ENCODE peak calls at places on chromosomes 2 and 18, in six cellular contexts. O is trophoblast cell, D is H1, Y is IMR-90, C is H9, F is mesenchymal stem cell. W is an unnamed sample.

GRCh38 chr2:227509086-227509485 is 37.1 kb downstream of the AGFG1 start:
- DNase-seq in O (no peak), D (no peak), Y (no peak), C (no peak), F (no peak), W (no peak)

GRCh38 chr2:213251618-213252017 is 32.6 kb upstream of the SPAG16 start:
- DNase-seq in O (no peak), D (no peak), Y (peak), C (no peak), F (peak), W (peak)

GRCh38 chr18:61554117-61554776 is 221.0 kb downstream of the CDH20 start:
- DNase-seq in O (no peak), D (no peak), Y (no peak), C (no peak), F (no peak), W (no peak)

GRCh38 chr2:214006601-214007000 is 404.3 kb upstream of the VWC2L start:
- DNase-seq in O (no peak), D (no peak), Y (peak), C (no peak), F (no peak), W (no peak)

GRCh38 chr18:31101148-31102019 is 837 bp downstream of the DSC2 start:
- DNase-seq in O (peak), D (no peak), Y (no peak), C (peak), F (peak), W (peak)

GRCh38 chr2:216375288-216375687 is 3.0 kb upstream of the MARCHF4 start:
- DNase-seq in O (no peak), D (no peak), Y (no peak), C (no peak), F (no peak), W (no peak)

GRCh38 chr18:28831476-28831875 is 654.5 kb upstream of the CDH2 start:
- DNase-seq in O (no peak), D (no peak), Y (peak), C (no peak), F (no peak), W (no peak)

GRCh38 chr2:98483257-98483861 is 38.7 kb downstream of the INPP4A start:
- DNase-seq in O (peak), D (no peak), Y (no peak), C (no peak), F (no peak), W (no peak)

GRCh38 chr2:201257381-201257940 is 2.9 kb upstream of the CASP8 start:
- DNase-seq in O (peak), D (no peak), Y (peak), C (peak), F (no peak), W (no peak)

GRCh38 chr2:8054070-8054469 is 627.8 kb upstream of the ID2 start:
- DNase-seq in O (no peak), D (no peak), Y (no peak), C (no peak), F (no peak), W (no peak)

GRCh38 chr2:165825041-165825440 is 31.0 kb upstream of the GALNT3 start:
- DNase-seq in O (no peak), D (no peak), Y (peak), C (no peak), F (peak), W (no peak)

GRCh38 chr2:239158641-239159475 is 242.0 kb downstream of the HDAC4 start:
- DNase-seq in O (peak), D (no peak), Y (no peak), C (peak), F (no peak), W (no peak)

GRCh38 chr2:79453918-79454317 is 58.9 kb upstream of the CTNNA2 start:
- DNase-seq in O (no peak), D (no peak), Y (no peak), C (no peak), F (no peak), W (peak)

GRCh38 chr2:100211517-100211916 is 69.1 kb upstream of the AFF3 start:
- DNase-seq in O (no peak), D (no peak), Y (no peak), C (no peak), F (peak), W (no peak)

GRCh38 chr18:23871410-23871809 is 143.1 kb upstream of the TTC39C start:
- DNase-seq in O (peak), D (no peak), Y (no peak), C (no peak), F (peak), W (no peak)

GRCh38 chr2:44291281-44292248 is 16.3 kb downstream of the SLC3A1 start:
- DNase-seq in O (peak), D (no peak), Y (peak), C (peak), F (peak), W (no peak)

GRCh38 chr18:55322176-55322735 is 265.7 kb downstream of the TCF4 start:
- DNase-seq in O (peak), D (no peak), Y (peak), C (peak), F (peak), W (peak)

GRCh38 chr2:121561617-121562268 is 31.1 kb downstream of the RNU4ATAC start:
- DNase-seq in O (no peak), D (no peak), Y (peak), C (no peak), F (peak), W (no peak)

GRCh38 chr2:176999331-176999730 is 213.3 kb upstream of the HNRNPA3 start:
- DNase-seq in O (no peak), D (no peak), Y (peak), C (no peak), F (peak), W (no peak)

GRCh38 chr2:60553496-60553991 is at the start of gene BCL11A:
- DNase-seq in O (peak), D (peak), Y (peak), C (peak), F (peak), W (no peak)

GRCh38 chr18:48161911-48162698 is 231.6 kb upstream of the SMAD2 start:
- DNase-seq in O (no peak), D (no peak), Y (no peak), C (peak), F (no peak), W (no peak)

GRCh38 chr2:241018051-241018891 is 19.9 kb downstream of the SNED1 start:
- DNase-seq in O (no peak), D (no peak), Y (peak), C (peak), F (no peak), W (no peak)

GRCh38 chr2:235204923-235205322 is 253.1 kb downstream of the SH3BP4 start:
- DNase-seq in O (no peak), D (no peak), Y (no peak), C (no peak), F (no peak), W (no peak)

GRCh38 chr2:239460780-239461179 is 60.0 kb upstream of the HDAC4 start:
- DNase-seq in O (no peak), D (no peak), Y (no peak), C (no peak), F (no peak), W (no peak)

GRCh38 chr2:46431481-46432235 is 47.7 kb upstream of the TMEM247 start:
- DNase-seq in O (peak), D (no peak), Y (peak), C (no peak), F (no peak), W (no peak)

GRCh38 chr2:20491739-20492531 is 45.1 kb downstream of the RHOB start:
- DNase-seq in O (no peak), D (no peak), Y (no peak), C (no peak), F (peak), W (no peak)

GRCh38 chr2:46131-46470 is 204 bp downstream of the FAM110C start:
- DNase-seq in O (no peak), D (no peak), Y (no peak), C (peak), F (no peak), W (peak)

GRCh38 chr2:28649481-28650260 is 102.0 kb upstream of the PPP1CB start:
- DNase-seq in O (peak), D (no peak), Y (peak), C (no peak), F (peak), W (no peak)

GRCh38 chr2:176174850-176175728 is 13.4 kb upstream of the HOXD1 start:
- DNase-seq in O (no peak), D (no peak), Y (no peak), C (peak), F (no peak), W (no peak)

GRCh38 chr2:227717687-227718567 is at the start of gene SLC19A3:
- DNase-seq in O (peak), D (peak), Y (peak), C (peak), F (peak), W (peak)

GRCh38 chr18:21243041-21243431 is 1.0 kb downstream of the GREB1L start:
- DNase-seq in O (no peak), D (no peak), Y (no peak), C (peak), F (peak), W (no peak)

GRCh38 chr2:202169826-202170424 is 68.5 kb downstream of the SUMO1 start:
- DNase-seq in O (no peak), D (no peak), Y (no peak), C (peak), F (no peak), W (no peak)

GRCh38 chr18:13371689-13372404 is 153.3 kb downstream of the LDLRAD4 start:
- DNase-seq in O (no peak), D (no peak), Y (no peak), C (no peak), F (no peak), W (no peak)

GRCh38 chr2:32008811-32009478 is 1.9 kb downstream of the MEMO1 start:
- DNase-seq in O (no peak), D (no peak), Y (peak), C (no peak), F (peak), W (peak)

GRCh38 chr2:32012872-32013271 is 2.1 kb upstream of the MEMO1 start:
- DNase-seq in O (no peak), D (no peak), Y (no peak), C (no peak), F (no peak), W (no peak)

GRCh38 chr2:32010670-32011565 is at the start of gene MEMO1:
- DNase-seq in O (peak), D (peak), Y (peak), C (peak), F (peak), W (peak)

GRCh38 chr2:32009479-32010256 is 1.1 kb downstream of the MEMO1 start:
- DNase-seq in O (no peak), D (no peak), Y (no peak), C (peak), F (peak), W (peak)

GRCh38 chr2:32011566-32011960 is 755 bp upstream of the MEMO1 start:
- DNase-seq in O (no peak), D (no peak), Y (no peak), C (no peak), F (no peak), W (no peak)
- H2BK120ac ChIP-seq in O (no peak), D (no peak), Y (no peak), C (no peak), F (no peak), W (no peak)

GRCh38 chr18:3447035-3447894 is 2.7 kb upstream of the TGIF1 start:
- DNase-seq in O (peak), D (no peak), Y (peak), C (peak), F (peak), W (no peak)

GRCh38 chr18:3449702-3450357 is at the start of gene TGIF1:
- DNase-seq in O (peak), D (no peak), Y (peak), C (peak), F (peak), W (peak)

GRCh38 chr18:3448845-3449701 is 899 bp upstream of the TGIF1 start:
- DNase-seq in O (peak), D (no peak), Y (peak), C (peak), F (peak), W (peak)

GRCh38 chr18:3450358-3451107 is 561 bp downstream of the TGIF1 start:
- DNase-seq in O (peak), D (no peak), Y (peak), C (no peak), F (peak), W (peak)

DNA sequence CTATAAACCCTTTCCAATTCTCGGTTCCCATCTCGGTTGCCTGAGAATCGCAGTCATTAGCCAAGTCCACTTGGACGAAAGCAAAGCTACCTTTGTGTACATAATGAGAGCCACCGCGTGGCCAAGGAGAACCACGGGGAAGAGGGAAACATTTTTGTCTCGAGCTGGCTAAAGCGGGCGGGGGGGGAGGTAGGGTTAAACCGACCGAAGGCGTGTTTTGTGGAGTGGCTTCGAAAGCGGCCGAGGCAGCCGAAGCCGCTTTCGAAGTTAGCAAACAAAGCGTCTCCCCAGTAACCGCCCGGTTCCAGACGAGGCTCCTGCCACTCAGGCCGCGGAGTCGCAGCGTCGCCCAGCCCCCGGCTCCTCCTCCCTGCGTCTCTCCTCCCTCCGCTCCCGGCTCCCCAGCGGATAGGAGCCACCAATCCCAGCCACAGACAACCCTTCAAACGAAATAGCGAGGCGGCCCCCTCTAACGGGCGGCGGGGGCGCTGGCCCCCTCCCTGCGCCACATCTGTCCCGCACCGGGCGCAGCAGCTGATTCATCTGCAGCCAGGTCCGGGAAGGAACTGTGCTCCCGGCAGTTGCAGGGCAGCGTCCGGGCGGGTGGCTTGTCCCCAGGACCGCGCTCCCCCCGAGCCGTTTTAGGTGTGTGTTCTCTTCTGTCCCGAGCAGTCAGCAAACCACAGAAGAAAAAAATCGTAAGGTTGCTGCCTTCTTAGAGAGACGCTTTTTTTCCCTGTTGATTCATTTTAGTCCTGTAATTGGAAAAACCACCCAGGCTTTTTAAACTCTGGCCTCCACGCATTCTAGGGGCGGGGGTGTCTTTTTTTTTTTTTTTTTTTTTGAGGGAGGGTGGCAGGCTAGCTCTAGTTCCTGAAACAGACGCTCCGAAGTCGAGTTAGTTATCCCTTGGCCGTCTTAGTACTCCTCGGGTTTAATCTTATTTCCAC is 1.8 kb upstream of the TGIF1 start:
- DNase-seq in O (peak), D (peak), Y (peak), C (peak), F (peak), W (peak)
- H2BK120ac ChIP-seq in O (peak), D (peak), Y (peak), C (peak), F (no peak), W (no peak)

DNA sequence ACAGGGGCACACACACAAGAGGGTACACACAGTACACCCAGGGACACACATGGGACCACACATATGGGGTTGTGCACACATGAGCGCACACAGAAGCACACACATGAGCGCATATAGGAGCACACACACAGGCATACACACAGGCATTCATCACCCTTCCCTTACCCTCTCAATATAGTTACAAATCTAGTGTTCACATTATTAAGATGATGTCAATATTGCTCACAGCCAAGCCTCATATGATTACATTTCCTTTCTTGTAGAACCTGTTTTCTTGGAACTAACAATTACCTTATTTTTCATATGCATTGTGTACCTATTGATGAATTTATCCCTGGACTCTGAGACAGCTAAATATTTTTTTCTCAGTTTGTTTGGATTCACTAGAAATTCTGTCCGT is 156.7 kb downstream of the FHOD3 start:
- DNase-seq in O (no peak), D (no peak), Y (no peak), C (no peak), F (no peak), W (no peak)
- H2BK120ac ChIP-seq in O (no peak), D (no peak), Y (no peak), C (no peak), F (no peak), W (no peak)

GRCh38 chr2:24490674-24491625 is at the start of gene NCOA1:
- DNase-seq in O (peak), D (peak), Y (peak), C (peak), F (peak), W (peak)
- H2BK120ac ChIP-seq in O (peak), D (no peak), Y (peak), C (no peak), F (peak), W (peak)

GRCh38 chr18:59512025-59512710 is 153.1 kb upstream of the LMAN1 start:
- DNase-seq in O (no peak), D (no peak), Y (no peak), C (no peak), F (no peak), W (no peak)
- H2BK120ac ChIP-seq in O (no peak), D (no peak), Y (peak), C (no peak), F (no peak), W (no peak)

GRCh38 chr2:112811841-112812306 is 24.7 kb downstream of the IL1B start:
- DNase-seq in O (no peak), D (no peak), Y (peak), C (no peak), F (peak), W (no peak)

GRCh38 chr2:112812318-112813042 is 24.1 kb downstream of the IL1B start:
- DNase-seq in O (no peak), D (no peak), Y (peak), C (no peak), F (peak), W (no peak)

GRCh38 chr2:112811276-112811831 is 25.2 kb downstream of the IL1B start:
- DNase-seq in O (no peak), D (no peak), Y (no peak), C (no peak), F (no peak), W (no peak)

GRCh38 chr2:112814278-112814677 is 22.3 kb downstream of the IL1B start:
- DNase-seq in O (peak), D (peak), Y (peak), C (peak), F (peak), W (no peak)

DNA sequence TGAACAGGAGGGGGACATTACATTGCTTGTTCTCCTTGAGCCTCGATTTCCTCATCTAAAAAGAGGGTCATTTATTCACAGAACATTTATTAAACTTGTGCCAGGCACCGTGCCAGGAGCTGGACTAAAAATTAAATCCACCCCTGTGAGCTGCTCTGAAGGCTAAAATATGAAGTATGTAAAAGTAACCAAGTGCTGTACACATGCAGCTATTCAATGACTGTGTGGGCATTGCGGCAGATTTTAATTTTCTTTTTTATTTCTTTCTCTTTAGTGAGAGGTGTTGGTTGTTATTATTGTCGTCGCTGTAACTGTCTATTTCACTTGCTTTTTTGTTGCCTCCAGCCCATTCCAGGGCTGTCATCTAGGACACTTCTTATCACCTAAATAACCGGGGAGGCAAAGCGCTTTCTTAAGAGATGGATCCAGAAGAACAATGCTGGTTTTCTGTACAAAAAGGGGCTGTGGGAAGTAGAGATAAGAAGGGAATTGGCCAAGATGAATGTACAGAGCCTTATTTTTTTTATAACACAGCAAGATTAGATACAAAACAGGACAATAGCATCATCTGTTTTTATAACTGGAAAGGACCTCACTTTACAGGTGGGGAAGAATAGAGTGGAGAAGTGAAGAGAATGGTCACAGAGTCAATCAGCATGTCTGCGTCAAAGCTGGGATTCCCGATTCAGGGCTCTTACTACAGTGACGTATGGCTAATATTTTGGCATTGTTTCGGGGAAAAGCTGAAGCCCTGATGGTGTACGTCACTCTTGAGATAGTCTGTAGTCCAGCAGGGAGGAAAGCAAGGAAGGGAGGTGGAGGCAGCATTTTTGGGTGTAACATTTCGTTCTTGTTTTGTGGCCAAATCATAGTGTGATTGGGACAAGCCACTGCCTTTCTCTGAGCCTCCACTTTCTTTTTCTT is 23.3 kb downstream of the IL1B start:
- DNase-seq in O (no peak), D (no peak), Y (no peak), C (no peak), F (no peak), W (no peak)
- H2BK120ac ChIP-seq in O (no peak), D (no peak), Y (peak), C (no peak), F (peak), W (no peak)

GRCh38 chr18:79507546-79508480 is 112.1 kb downstream of the NFATC1 start:
- DNase-seq in O (no peak), D (no peak), Y (peak), C (no peak), F (no peak), W (no peak)
- H2BK120ac ChIP-seq in O (no peak), D (no peak), Y (no peak), C (no peak), F (no peak), W (peak)

GRCh38 chr2:36966370-36967235 is at the start of gene STRN:
- DNase-seq in O (peak), D (peak), Y (peak), C (peak), F (peak), W (peak)
- H2BK120ac ChIP-seq in O (peak), D (peak), Y (peak), C (no peak), F (peak), W (no peak)

W was measured in neuronal stem cell.